ENCODE peak calls at places on chromosomes 12 and 14, in nine cellular contexts. L is mucosa of gallbladder; H is activated T-helper 9 cell treated with anti-CD3 and anti-CD28 coated beads, Interleukin-2, amount 50 U/mL, for 16 hours; M is foreskin fibroblast; E is coronary artery; U is mesendoderm; R is NCI-H1105; V is myocyte; A is cardiac fibroblast. Q is an unnamed sample.

GRCh38 chr12:12909228-12909994 is 18.0 kb downstream of the GPRC5A start:
- DNase-seq in H (no peak), L (no peak), R (no peak), A (peak; percentile 44), V (no peak), M (no peak), U (no peak), E (no peak), Q (no peak)

GRCh38 chr12:80877706-80878384 is 59.9 kb downstream of the LIN7A start:
- DNase-seq in R (peak; percentile 25), E (no peak), L (no peak), A (peak; percentile 86), M (peak; percentile 44), V (peak; percentile 46), U (no peak), H (no peak), Q (no peak)

GRCh38 chr12:129788506-129788905 is 115.3 kb downstream of the TMEM132D start:
- DNase-seq in V (no peak), R (no peak), L (no peak), M (no peak), U (no peak), H (no peak), A (no peak), E (no peak), Q (peak; percentile 68)

GRCh38 chr14:86404425-86404824 is 874.5 kb downstream of the FLRT2 start:
- DNase-seq in U (peak; percentile 8), V (no peak), R (no peak), L (no peak), A (no peak), H (no peak), E (no peak), M (peak; percentile 1), Q (no peak)

GRCh38 chr12:110505332-110505731 is 3.2 kb downstream of the RAD9B start:
- DNase-seq in E (no peak), H (no peak), V (no peak), A (no peak), L (no peak), U (no peak), M (no peak), R (no peak), Q (no peak)

GRCh38 chr14:101823511-101824120 is 62.1 kb downstream of the PPP2R5C start:
- DNase-seq in E (no peak), L (peak; percentile 47), M (peak; percentile 56), U (no peak), H (peak; percentile 72), A (no peak), R (no peak), V (no peak), Q (no peak)

GRCh38 chr14:57928732-57929131 is 62.8 kb upstream of the SLC35F4 start:
- DNase-seq in U (no peak), R (no peak), L (no peak), E (no peak), A (no peak), M (no peak), H (no peak), V (no peak), Q (no peak)

GRCh38 chr14:45251912-45252311 is 1.1 kb downstream of the MIS18BP1 start:
- DNase-seq in U (no peak), H (no peak), L (no peak), A (peak; percentile 49), R (no peak), V (no peak), M (peak; percentile 24), E (no peak), Q (no peak)

GRCh38 chr14:22280497-22281321 is 308.3 kb downstream of the DAD1 start:
- DNase-seq in A (no peak), H (no peak), R (no peak), L (no peak), U (no peak), V (no peak), E (no peak), M (no peak), Q (no peak)

GRCh38 chr12:103540319-103540718 is 44.6 kb upstream of the C12orf42 start:
- DNase-seq in L (no peak), U (no peak), E (no peak), V (no peak), R (no peak), A (no peak), H (no peak), M (no peak), Q (no peak)

GRCh38 chr14:75188520-75189267 is 12.3 kb upstream of the TMED10 start:
- DNase-seq in E (no peak), V (no peak), M (no peak), R (no peak), L (peak; percentile 42), A (no peak), H (no peak), U (no peak), Q (no peak)

GRCh38 chr12:92927055-92927435 is 2.0 kb downstream of the EEA1 start:
- DNase-seq in L (no peak), U (peak; percentile 86), H (peak; percentile 37), A (peak; percentile 63), R (no peak), V (peak; percentile 85), M (peak; percentile 79), E (no peak), Q (peak; percentile 34)

GRCh38 chr14:58572092-58572853 is 65.5 kb upstream of the DACT1 start:
- DNase-seq in A (peak; percentile 39), U (peak; percentile 24), R (no peak), V (no peak), E (no peak), L (no peak), H (no peak), M (peak; percentile 13), Q (peak; percentile 55)

GRCh38 chr12:52006726-52007157 is at the start of gene TAMALIN:
- DNase-seq in U (peak; percentile 57), L (peak; percentile 63), H (peak; percentile 76), V (peak; percentile 62), E (no peak), A (peak; percentile 47), M (peak; percentile 68), R (peak; percentile 42), Q (no peak)

GRCh38 chr14:50943943-50944646 is at the start of gene PYGL:
- DNase-seq in H (no peak), R (no peak), V (peak; percentile 83), L (peak; percentile 54), U (peak; percentile 82), M (peak; percentile 89), E (peak; percentile 81), A (peak; percentile 58), Q (peak; percentile 47)

GRCh38 chr12:108560752-108561719 is at the start of gene SART3:
- DNase-seq in L (peak; percentile 86), R (peak; percentile 80), H (peak; percentile 68), M (peak; percentile 91), U (peak; percentile 98), E (peak; percentile 87), V (peak; percentile 92), A (peak; percentile 94), Q (peak; percentile 82)

GRCh38 chr14:68816183-68816942 is 23.5 kb upstream of the ZFP36L1 start:
- DNase-seq in R (peak; percentile 92), M (peak; percentile 96), U (peak; percentile 93), A (peak; percentile 92), L (peak; percentile 90), E (peak; percentile 93), V (peak; percentile 91), H (peak; percentile 85), Q (peak; percentile 76)

GRCh38 chr14:25953532-25954144 is 644.2 kb downstream of the NOVA1 start:
- DNase-seq in E (no peak), V (no peak), U (no peak), H (no peak), R (no peak), L (peak; percentile 10), A (peak; percentile 70), M (peak; percentile 80), Q (peak; percentile 32)

GRCh38 chr12:22215467-22216253 is 118.8 kb downstream of the ST8SIA1 start:
- DNase-seq in R (no peak), V (no peak), U (no peak), A (peak; percentile 50), M (peak; percentile 38), L (no peak), E (no peak), H (no peak), Q (peak; percentile 28)

GRCh38 chr12:62671321-62671720 is 204.7 kb downstream of the MON2 start:
- DNase-seq in V (no peak), R (no peak), L (no peak), A (no peak), U (no peak), H (no peak), M (no peak), E (no peak), Q (no peak)

GRCh38 chr14:104146651-104147345 is 8.4 kb downstream of the KIF26A start:
- DNase-seq in E (no peak), V (no peak), R (no peak), M (no peak), H (no peak), A (no peak), U (no peak), L (no peak), Q (no peak)

GRCh38 chr14:70934502-70935134 is 27.4 kb downstream of the PCNX1 start:
- DNase-seq in R (no peak), A (peak; percentile 68), L (no peak), V (peak; percentile 63), E (no peak), U (no peak), M (peak; percentile 41), H (no peak), Q (no peak)

GRCh38 chr14:61832783-61833182 is 70.6 kb downstream of the SNAPC1 start:
- DNase-seq in V (no peak), L (no peak), E (no peak), A (no peak), M (no peak), R (no peak), U (no peak), H (no peak), Q (no peak)

GRCh38 chr14:71238835-71239234 is 331.6 kb downstream of the PCNX1 start:
- DNase-seq in H (no peak), E (no peak), U (no peak), A (peak; percentile 51), M (no peak), V (no peak), R (no peak), L (no peak), Q (no peak)

GRCh38 chr12:119615518-119616475 is 22.2 kb downstream of the TMEM233 start:
- DNase-seq in M (no peak), U (no peak), L (no peak), E (no peak), H (no peak), V (peak; percentile 19), A (peak; percentile 10), R (no peak), Q (no peak)

Q was measured in brain microvascular endothelial cell.